ENCODE peak calls at places on chromosomes 12 and 14, in five cellular contexts. One of them, this sample, is unnamed.

GRCh38 chr14:58566979-58567378 is 70.8 kb upstream of the DACT1 start:
- DNase-seq in stimulated activated CD4-positive, alpha-beta T cell treated with anti-CD3 and anti-CD28 coated beads, TNF-alpha, amount 100 ng/mL, for 24 hours: no peak
- DNase-seq in left lung: no peak
- DNase-seq in sciatic nerve: no peak
- DNase-seq in AG10803: no peak
- DNase-seq in this sample: no peak

GRCh38 chr12:46788247-46788887 is 37.4 kb downstream of the SLC38A4 start:
- DNase-seq in stimulated activated CD4-positive, alpha-beta T cell treated with anti-CD3 and anti-CD28 coated beads, TNF-alpha, amount 100 ng/mL, for 24 hours: no peak
- DNase-seq in left lung: no peak
- DNase-seq in sciatic nerve: no peak
- DNase-seq in AG10803: peak
- DNase-seq in this sample: peak

GRCh38 chr12:38904932-38905479 is 385 bp downstream of the CPNE8 start:
- DNase-seq in stimulated activated CD4-positive, alpha-beta T cell treated with anti-CD3 and anti-CD28 coated beads, TNF-alpha, amount 100 ng/mL, for 24 hours: no peak
- DNase-seq in left lung: peak
- DNase-seq in sciatic nerve: peak
- DNase-seq in AG10803: peak
- DNase-seq in this sample: peak

GRCh38 chr14:103188691-103189480 is 65.6 kb downstream of the TNFAIP2 start:
- DNase-seq in stimulated activated CD4-positive, alpha-beta T cell treated with anti-CD3 and anti-CD28 coated beads, TNF-alpha, amount 100 ng/mL, for 24 hours: no peak
- DNase-seq in left lung: no peak
- DNase-seq in sciatic nerve: no peak
- DNase-seq in AG10803: peak
- DNase-seq in this sample: no peak

GRCh38 chr12:3881208-3881980 is 8.2 kb upstream of the PARP11 start:
- DNase-seq in stimulated activated CD4-positive, alpha-beta T cell treated with anti-CD3 and anti-CD28 coated beads, TNF-alpha, amount 100 ng/mL, for 24 hours: no peak
- DNase-seq in left lung: no peak
- DNase-seq in sciatic nerve: no peak
- DNase-seq in AG10803: no peak
- DNase-seq in this sample: no peak

GRCh38 chr12:48183091-48183875 is at the start of gene CCDC184:
- DNase-seq in stimulated activated CD4-positive, alpha-beta T cell treated with anti-CD3 and anti-CD28 coated beads, TNF-alpha, amount 100 ng/mL, for 24 hours: peak
- DNase-seq in left lung: peak
- DNase-seq in sciatic nerve: peak
- DNase-seq in AG10803: peak
- DNase-seq in this sample: peak

GRCh38 chr14:38971258-38971921 is 131.6 kb downstream of the SEC23A start:
- DNase-seq in stimulated activated CD4-positive, alpha-beta T cell treated with anti-CD3 and anti-CD28 coated beads, TNF-alpha, amount 100 ng/mL, for 24 hours: no peak
- DNase-seq in left lung: no peak
- DNase-seq in sciatic nerve: no peak
- DNase-seq in AG10803: no peak
- DNase-seq in this sample: no peak

GRCh38 chr14:73723799-73724621 is 9.8 kb upstream of the PNMA1 start:
- DNase-seq in stimulated activated CD4-positive, alpha-beta T cell treated with anti-CD3 and anti-CD28 coated beads, TNF-alpha, amount 100 ng/mL, for 24 hours: no peak
- DNase-seq in left lung: peak
- DNase-seq in sciatic nerve: no peak
- DNase-seq in AG10803: peak
- DNase-seq in this sample: peak

GRCh38 chr12:109126781-109127180 is 10.4 kb downstream of the ACACB start:
- DNase-seq in stimulated activated CD4-positive, alpha-beta T cell treated with anti-CD3 and anti-CD28 coated beads, TNF-alpha, amount 100 ng/mL, for 24 hours: no peak
- DNase-seq in left lung: no peak
- DNase-seq in sciatic nerve: no peak
- DNase-seq in AG10803: peak
- DNase-seq in this sample: no peak

GRCh38 chr14:82075566-82075965 is 541.9 kb upstream of the SEL1L start:
- DNase-seq in stimulated activated CD4-positive, alpha-beta T cell treated with anti-CD3 and anti-CD28 coated beads, TNF-alpha, amount 100 ng/mL, for 24 hours: no peak
- DNase-seq in left lung: no peak
- DNase-seq in sciatic nerve: peak
- DNase-seq in AG10803: no peak
- DNase-seq in this sample: no peak

GRCh38 chr12:75976913-75977312 is 54.7 kb downstream of the PHLDA1 start:
- DNase-seq in stimulated activated CD4-positive, alpha-beta T cell treated with anti-CD3 and anti-CD28 coated beads, TNF-alpha, amount 100 ng/mL, for 24 hours: no peak
- DNase-seq in left lung: no peak
- DNase-seq in sciatic nerve: no peak
- DNase-seq in AG10803: no peak
- DNase-seq in this sample: no peak

GRCh38 chr12:40034712-40035111 is 71.2 kb downstream of the SLC2A13 start:
- DNase-seq in stimulated activated CD4-positive, alpha-beta T cell treated with anti-CD3 and anti-CD28 coated beads, TNF-alpha, amount 100 ng/mL, for 24 hours: no peak
- DNase-seq in left lung: no peak
- DNase-seq in sciatic nerve: no peak
- DNase-seq in AG10803: no peak
- DNase-seq in this sample: no peak

GRCh38 chr12:109389146-109389545 is 41.4 kb downstream of the MYO1H start:
- DNase-seq in stimulated activated CD4-positive, alpha-beta T cell treated with anti-CD3 and anti-CD28 coated beads, TNF-alpha, amount 100 ng/mL, for 24 hours: no peak
- DNase-seq in left lung: no peak
- DNase-seq in sciatic nerve: no peak
- DNase-seq in AG10803: no peak
- DNase-seq in this sample: no peak

GRCh38 chr12:130286041-130286440 is 51.6 kb upstream of the PIWIL1 start:
- DNase-seq in stimulated activated CD4-positive, alpha-beta T cell treated with anti-CD3 and anti-CD28 coated beads, TNF-alpha, amount 100 ng/mL, for 24 hours: no peak
- DNase-seq in left lung: no peak
- DNase-seq in sciatic nerve: no peak
- DNase-seq in AG10803: no peak
- DNase-seq in this sample: no peak

GRCh38 chr12:132075026-132075713 is 68.9 kb downstream of the DDX51 start:
- DNase-seq in stimulated activated CD4-positive, alpha-beta T cell treated with anti-CD3 and anti-CD28 coated beads, TNF-alpha, amount 100 ng/mL, for 24 hours: no peak
- DNase-seq in left lung: no peak
- DNase-seq in sciatic nerve: no peak
- DNase-seq in AG10803: no peak
- DNase-seq in this sample: no peak

GRCh38 chr12:42692749-42693148 is 103.2 kb upstream of the PRICKLE1 start:
- DNase-seq in stimulated activated CD4-positive, alpha-beta T cell treated with anti-CD3 and anti-CD28 coated beads, TNF-alpha, amount 100 ng/mL, for 24 hours: no peak
- DNase-seq in left lung: no peak
- DNase-seq in sciatic nerve: no peak
- DNase-seq in AG10803: no peak
- DNase-seq in this sample: no peak

GRCh38 chr12:132450391-132451171 is 39.4 kb upstream of the FBRSL1 start:
- DNase-seq in stimulated activated CD4-positive, alpha-beta T cell treated with anti-CD3 and anti-CD28 coated beads, TNF-alpha, amount 100 ng/mL, for 24 hours: no peak
- DNase-seq in left lung: no peak
- DNase-seq in sciatic nerve: no peak
- DNase-seq in AG10803: no peak
- DNase-seq in this sample: no peak

GRCh38 chr12:67879937-67880336 is 109.3 kb upstream of the IFNG-AS1 start:
- DNase-seq in stimulated activated CD4-positive, alpha-beta T cell treated with anti-CD3 and anti-CD28 coated beads, TNF-alpha, amount 100 ng/mL, for 24 hours: no peak
- DNase-seq in left lung: no peak
- DNase-seq in sciatic nerve: no peak
- DNase-seq in AG10803: no peak
- DNase-seq in this sample: no peak

GRCh38 chr12:127179199-127179598 is 1087.8 kb upstream of the TMEM132C start:
- DNase-seq in stimulated activated CD4-positive, alpha-beta T cell treated with anti-CD3 and anti-CD28 coated beads, TNF-alpha, amount 100 ng/mL, for 24 hours: no peak
- DNase-seq in left lung: no peak
- DNase-seq in sciatic nerve: no peak
- DNase-seq in AG10803: peak
- DNase-seq in this sample: no peak

GRCh38 chr12:52774629-52775250 is 2.4 kb downstream of the KRT76 start:
- DNase-seq in stimulated activated CD4-positive, alpha-beta T cell treated with anti-CD3 and anti-CD28 coated beads, TNF-alpha, amount 100 ng/mL, for 24 hours: no peak
- DNase-seq in left lung: no peak
- DNase-seq in sciatic nerve: no peak
- DNase-seq in AG10803: no peak
- DNase-seq in this sample: no peak

GRCh38 chr14:65834051-65834450 is 421.5 kb downstream of the FUT8 start:
- DNase-seq in stimulated activated CD4-positive, alpha-beta T cell treated with anti-CD3 and anti-CD28 coated beads, TNF-alpha, amount 100 ng/mL, for 24 hours: no peak
- DNase-seq in left lung: no peak
- DNase-seq in sciatic nerve: no peak
- DNase-seq in AG10803: no peak
- DNase-seq in this sample: no peak

GRCh38 chr12:50734409-50735263 is 29.3 kb upstream of the ATF1 start:
- DNase-seq in stimulated activated CD4-positive, alpha-beta T cell treated with anti-CD3 and anti-CD28 coated beads, TNF-alpha, amount 100 ng/mL, for 24 hours: no peak
- DNase-seq in left lung: no peak
- DNase-seq in sciatic nerve: no peak
- DNase-seq in AG10803: peak
- DNase-seq in this sample: no peak

GRCh38 chr14:24070285-24071143 is 848 bp upstream of the CPNE6 start:
- DNase-seq in stimulated activated CD4-positive, alpha-beta T cell treated with anti-CD3 and anti-CD28 coated beads, TNF-alpha, amount 100 ng/mL, for 24 hours: no peak
- DNase-seq in left lung: no peak
- DNase-seq in sciatic nerve: no peak
- DNase-seq in AG10803: no peak
- DNase-seq in this sample: no peak

GRCh38 chr12:49331360-49332222 is 5.4 kb downstream of the C1QL4 start:
- DNase-seq in stimulated activated CD4-positive, alpha-beta T cell treated with anti-CD3 and anti-CD28 coated beads, TNF-alpha, amount 100 ng/mL, for 24 hours: no peak
- DNase-seq in left lung: no peak
- DNase-seq in sciatic nerve: peak
- DNase-seq in AG10803: peak
- DNase-seq in this sample: peak

GRCh38 chr14:34713681-34714319 is 593 bp downstream of the CFL2 start:
- DNase-seq in stimulated activated CD4-positive, alpha-beta T cell treated with anti-CD3 and anti-CD28 coated beads, TNF-alpha, amount 100 ng/mL, for 24 hours: no peak
- DNase-seq in left lung: peak
- DNase-seq in sciatic nerve: peak
- DNase-seq in AG10803: peak
- DNase-seq in this sample: peak

GRCh38 chr12:120054293-120054692 is 62.3 kb downstream of the RAB35 start:
- DNase-seq in stimulated activated CD4-positive, alpha-beta T cell treated with anti-CD3 and anti-CD28 coated beads, TNF-alpha, amount 100 ng/mL, for 24 hours: no peak
- DNase-seq in left lung: no peak
- DNase-seq in sciatic nerve: no peak
- DNase-seq in AG10803: no peak
- DNase-seq in this sample: no peak

GRCh38 chr14:87052646-87053225 is 940.2 kb downstream of the GALC start:
- DNase-seq in stimulated activated CD4-positive, alpha-beta T cell treated with anti-CD3 and anti-CD28 coated beads, TNF-alpha, amount 100 ng/mL, for 24 hours: no peak
- DNase-seq in left lung: no peak
- DNase-seq in sciatic nerve: no peak
- DNase-seq in AG10803: no peak
- DNase-seq in this sample: no peak

GRCh38 chr14:104966261-104967143 is 11.7 kb downstream of the AHNAK2 start:
- DNase-seq in stimulated activated CD4-positive, alpha-beta T cell treated with anti-CD3 and anti-CD28 coated beads, TNF-alpha, amount 100 ng/mL, for 24 hours: no peak
- DNase-seq in left lung: peak
- DNase-seq in sciatic nerve: no peak
- DNase-seq in AG10803: no peak
- DNase-seq in this sample: no peak

GRCh38 chr12:104426926-104427546 is 29.7 kb upstream of the CHST11 start:
- DNase-seq in stimulated activated CD4-positive, alpha-beta T cell treated with anti-CD3 and anti-CD28 coated beads, TNF-alpha, amount 100 ng/mL, for 24 hours: no peak
- DNase-seq in left lung: no peak
- DNase-seq in sciatic nerve: no peak
- DNase-seq in AG10803: peak
- DNase-seq in this sample: peak

GRCh38 chr14:35696575-35696974 is 112.5 kb downstream of the RALGAPA1 start:
- DNase-seq in stimulated activated CD4-positive, alpha-beta T cell treated with anti-CD3 and anti-CD28 coated beads, TNF-alpha, amount 100 ng/mL, for 24 hours: no peak
- DNase-seq in left lung: no peak
- DNase-seq in sciatic nerve: no peak
- DNase-seq in AG10803: no peak
- DNase-seq in this sample: no peak

GRCh38 chr14:99258884-99259283 is 13.1 kb downstream of the BCL11B start:
- DNase-seq in stimulated activated CD4-positive, alpha-beta T cell treated with anti-CD3 and anti-CD28 coated beads, TNF-alpha, amount 100 ng/mL, for 24 hours: no peak
- DNase-seq in left lung: no peak
- DNase-seq in sciatic nerve: no peak
- DNase-seq in AG10803: no peak
- DNase-seq in this sample: no peak

GRCh38 chr12:48183876-48184548 is 568 bp downstream of the CCDC184 start:
- DNase-seq in stimulated activated CD4-positive, alpha-beta T cell treated with anti-CD3 and anti-CD28 coated beads, TNF-alpha, amount 100 ng/mL, for 24 hours: no peak
- DNase-seq in left lung: no peak
- DNase-seq in sciatic nerve: peak
- DNase-seq in AG10803: no peak
- DNase-seq in this sample: no peak

GRCh38 chr12:83042441-83043215 is 355.9 kb downstream of the TMTC2 start:
- DNase-seq in stimulated activated CD4-positive, alpha-beta T cell treated with anti-CD3 and anti-CD28 coated beads, TNF-alpha, amount 100 ng/mL, for 24 hours: no peak
- DNase-seq in left lung: no peak
- DNase-seq in sciatic nerve: no peak
- DNase-seq in AG10803: peak
- DNase-seq in this sample: peak